ENCODE peak calls at places on chromosomes 1 and 21, in ten cellular contexts. One of them, this sample, is unnamed.

GRCh38 chr1:43538143-43538487 is 7.4 kb downstream of the PTPRF start:
- DNase-seq in substantia nigra: no peak
- DNase-seq in body of pancreas: no peak
- DNase-seq in OCI-LY7: no peak
- DNase-seq in CD8-positive, alpha-beta T cell: no peak
- DNase-seq in AG04450: no peak
- DNase-seq in CD4-positive, alpha-beta T cell: no peak
- DNase-seq in RWPE1: no peak
- DNase-seq in CD8-positive, alpha-beta memory T cell: no peak
- DNase-seq in mesendoderm: no peak
- DNase-seq in this sample: no peak

GRCh38 chr1:225855503-225856285 is 26.5 kb downstream of the TMEM63A start:
- DNase-seq in substantia nigra: no peak
- DNase-seq in body of pancreas: no peak
- DNase-seq in OCI-LY7: no peak
- DNase-seq in CD8-positive, alpha-beta T cell: no peak
- DNase-seq in AG04450: no peak
- DNase-seq in CD4-positive, alpha-beta T cell: no peak
- DNase-seq in RWPE1: no peak
- DNase-seq in CD8-positive, alpha-beta memory T cell: no peak
- DNase-seq in mesendoderm: no peak
- DNase-seq in this sample: no peak

GRCh38 chr1:18618546-18619466 is 11.8 kb upstream of the PAX7 start:
- DNase-seq in substantia nigra: no peak
- DNase-seq in body of pancreas: no peak
- DNase-seq in OCI-LY7: no peak
- DNase-seq in CD8-positive, alpha-beta T cell: no peak
- DNase-seq in AG04450: no peak
- DNase-seq in CD4-positive, alpha-beta T cell: no peak
- DNase-seq in RWPE1: peak
- DNase-seq in CD8-positive, alpha-beta memory T cell: no peak
- DNase-seq in mesendoderm: no peak
- DNase-seq in this sample: no peak

GRCh38 chr1:33791251-33791650 is 72.6 kb upstream of the HMGB4 start:
- DNase-seq in substantia nigra: no peak
- DNase-seq in body of pancreas: no peak
- DNase-seq in OCI-LY7: no peak
- DNase-seq in CD8-positive, alpha-beta T cell: no peak
- DNase-seq in AG04450: no peak
- DNase-seq in CD4-positive, alpha-beta T cell: no peak
- DNase-seq in RWPE1: no peak
- DNase-seq in CD8-positive, alpha-beta memory T cell: no peak
- DNase-seq in mesendoderm: no peak
- DNase-seq in this sample: no peak

GRCh38 chr1:234726359-234726836 is 116.4 kb upstream of the IRF2BP2 start:
- DNase-seq in substantia nigra: no peak
- DNase-seq in body of pancreas: no peak
- DNase-seq in OCI-LY7: peak
- DNase-seq in CD8-positive, alpha-beta T cell: no peak
- DNase-seq in AG04450: no peak
- DNase-seq in CD4-positive, alpha-beta T cell: no peak
- DNase-seq in RWPE1: peak
- DNase-seq in CD8-positive, alpha-beta memory T cell: no peak
- DNase-seq in mesendoderm: peak
- DNase-seq in this sample: no peak

GRCh38 chr1:226548281-226549093 is at the start of gene STUM:
- DNase-seq in substantia nigra: no peak
- DNase-seq in body of pancreas: peak
- DNase-seq in OCI-LY7: peak
- DNase-seq in CD8-positive, alpha-beta T cell: no peak
- DNase-seq in AG04450: no peak
- DNase-seq in CD4-positive, alpha-beta T cell: peak
- DNase-seq in RWPE1: peak
- DNase-seq in CD8-positive, alpha-beta memory T cell: peak
- DNase-seq in mesendoderm: peak
- DNase-seq in this sample: peak

GRCh38 chr1:147878022-147878421 is 24.6 kb upstream of the GJA8 start:
- DNase-seq in substantia nigra: no peak
- DNase-seq in body of pancreas: no peak
- DNase-seq in OCI-LY7: no peak
- DNase-seq in CD8-positive, alpha-beta T cell: no peak
- DNase-seq in AG04450: no peak
- DNase-seq in CD4-positive, alpha-beta T cell: no peak
- DNase-seq in RWPE1: no peak
- DNase-seq in CD8-positive, alpha-beta memory T cell: no peak
- DNase-seq in mesendoderm: no peak
- DNase-seq in this sample: no peak

GRCh38 chr1:86155061-86155806 is 1.3 kb downstream of the COL24A1 start:
- DNase-seq in substantia nigra: no peak
- DNase-seq in body of pancreas: peak
- DNase-seq in OCI-LY7: no peak
- DNase-seq in CD8-positive, alpha-beta T cell: no peak
- DNase-seq in AG04450: no peak
- DNase-seq in CD4-positive, alpha-beta T cell: no peak
- DNase-seq in RWPE1: no peak
- DNase-seq in CD8-positive, alpha-beta memory T cell: no peak
- DNase-seq in mesendoderm: peak
- DNase-seq in this sample: no peak

GRCh38 chr1:202205523-202206190 is 12.1 kb downstream of the LGR6 start:
- DNase-seq in substantia nigra: no peak
- DNase-seq in body of pancreas: no peak
- DNase-seq in OCI-LY7: no peak
- DNase-seq in CD8-positive, alpha-beta T cell: no peak
- DNase-seq in AG04450: no peak
- DNase-seq in CD4-positive, alpha-beta T cell: no peak
- DNase-seq in RWPE1: no peak
- DNase-seq in CD8-positive, alpha-beta memory T cell: no peak
- DNase-seq in mesendoderm: no peak
- DNase-seq in this sample: no peak

GRCh38 chr1:240765732-240766363 is 153.9 kb upstream of the GREM2 start:
- DNase-seq in substantia nigra: no peak
- DNase-seq in body of pancreas: no peak
- DNase-seq in OCI-LY7: no peak
- DNase-seq in CD8-positive, alpha-beta T cell: no peak
- DNase-seq in AG04450: peak
- DNase-seq in CD4-positive, alpha-beta T cell: no peak
- DNase-seq in RWPE1: peak
- DNase-seq in CD8-positive, alpha-beta memory T cell: no peak
- DNase-seq in mesendoderm: peak
- DNase-seq in this sample: no peak

GRCh38 chr1:9860887-9861286 is 37.1 kb upstream of the CLSTN1 start:
- DNase-seq in substantia nigra: no peak
- DNase-seq in body of pancreas: no peak
- DNase-seq in OCI-LY7: no peak
- DNase-seq in CD8-positive, alpha-beta T cell: no peak
- DNase-seq in AG04450: no peak
- DNase-seq in CD4-positive, alpha-beta T cell: no peak
- DNase-seq in RWPE1: no peak
- DNase-seq in CD8-positive, alpha-beta memory T cell: no peak
- DNase-seq in mesendoderm: no peak
- DNase-seq in this sample: no peak

GRCh38 chr21:26179501-26179900 is 8.9 kb upstream of the APP start:
- DNase-seq in substantia nigra: no peak
- DNase-seq in body of pancreas: no peak
- DNase-seq in OCI-LY7: no peak
- DNase-seq in CD8-positive, alpha-beta T cell: no peak
- DNase-seq in AG04450: no peak
- DNase-seq in CD4-positive, alpha-beta T cell: no peak
- DNase-seq in RWPE1: no peak
- DNase-seq in CD8-positive, alpha-beta memory T cell: no peak
- DNase-seq in mesendoderm: no peak
- DNase-seq in this sample: no peak

GRCh38 chr1:212302745-212303383 is 17.7 kb downstream of the PPP2R5A start:
- DNase-seq in substantia nigra: no peak
- DNase-seq in body of pancreas: no peak
- DNase-seq in OCI-LY7: no peak
- DNase-seq in CD8-positive, alpha-beta T cell: no peak
- DNase-seq in AG04450: no peak
- DNase-seq in CD4-positive, alpha-beta T cell: no peak
- DNase-seq in RWPE1: no peak
- DNase-seq in CD8-positive, alpha-beta memory T cell: no peak
- DNase-seq in mesendoderm: no peak
- DNase-seq in this sample: no peak

GRCh38 chr1:29379438-29380073 is 143.2 kb downstream of the PTPRU start:
- DNase-seq in substantia nigra: no peak
- DNase-seq in body of pancreas: no peak
- DNase-seq in OCI-LY7: peak
- DNase-seq in CD8-positive, alpha-beta T cell: no peak
- DNase-seq in AG04450: no peak
- DNase-seq in CD4-positive, alpha-beta T cell: no peak
- DNase-seq in RWPE1: no peak
- DNase-seq in CD8-positive, alpha-beta memory T cell: no peak
- DNase-seq in mesendoderm: peak
- DNase-seq in this sample: no peak

GRCh38 chr1:187839873-187840272 is 1011.1 kb downstream of the PLA2G4A start:
- DNase-seq in substantia nigra: no peak
- DNase-seq in body of pancreas: no peak
- DNase-seq in OCI-LY7: no peak
- DNase-seq in CD8-positive, alpha-beta T cell: no peak
- DNase-seq in AG04450: no peak
- DNase-seq in CD4-positive, alpha-beta T cell: no peak
- DNase-seq in RWPE1: no peak
- DNase-seq in CD8-positive, alpha-beta memory T cell: no peak
- DNase-seq in mesendoderm: no peak
- DNase-seq in this sample: no peak

GRCh38 chr1:10704383-10704882 is 92.0 kb downstream of the CASZ1 start:
- DNase-seq in substantia nigra: no peak
- DNase-seq in body of pancreas: peak
- DNase-seq in OCI-LY7: no peak
- DNase-seq in CD8-positive, alpha-beta T cell: no peak
- DNase-seq in AG04450: no peak
- DNase-seq in CD4-positive, alpha-beta T cell: no peak
- DNase-seq in RWPE1: no peak
- DNase-seq in CD8-positive, alpha-beta memory T cell: no peak
- DNase-seq in mesendoderm: peak
- DNase-seq in this sample: no peak

GRCh38 chr1:1892079-1892762 is 1.3 kb upstream of the GNB1 start:
- DNase-seq in substantia nigra: no peak
- DNase-seq in body of pancreas: no peak
- DNase-seq in OCI-LY7: peak
- DNase-seq in CD8-positive, alpha-beta T cell: no peak
- DNase-seq in AG04450: no peak
- DNase-seq in CD4-positive, alpha-beta T cell: no peak
- DNase-seq in RWPE1: peak
- DNase-seq in CD8-positive, alpha-beta memory T cell: peak
- DNase-seq in mesendoderm: no peak
- DNase-seq in this sample: no peak

GRCh38 chr1:8562222-8562621 is 244.3 kb downstream of the SLC45A1 start:
- DNase-seq in substantia nigra: no peak
- DNase-seq in body of pancreas: no peak
- DNase-seq in OCI-LY7: peak
- DNase-seq in CD8-positive, alpha-beta T cell: no peak
- DNase-seq in AG04450: no peak
- DNase-seq in CD4-positive, alpha-beta T cell: no peak
- DNase-seq in RWPE1: no peak
- DNase-seq in CD8-positive, alpha-beta memory T cell: no peak
- DNase-seq in mesendoderm: no peak
- DNase-seq in this sample: no peak

GRCh38 chr1:231395996-231396385 is 26.1 kb downstream of the EGLN1 start:
- DNase-seq in substantia nigra: no peak
- DNase-seq in body of pancreas: no peak
- DNase-seq in OCI-LY7: no peak
- DNase-seq in CD8-positive, alpha-beta T cell: no peak
- DNase-seq in AG04450: no peak
- DNase-seq in CD4-positive, alpha-beta T cell: no peak
- DNase-seq in RWPE1: no peak
- DNase-seq in CD8-positive, alpha-beta memory T cell: no peak
- DNase-seq in mesendoderm: no peak
- DNase-seq in this sample: no peak
- H3K27ac ChIP-seq in substantia nigra: no peak
- H3K27ac ChIP-seq in body of pancreas: peak
- H3K27ac ChIP-seq in OCI-LY7: no peak
- H3K27ac ChIP-seq in CD8-positive, alpha-beta T cell: no peak
- H3K27ac ChIP-seq in AG04450: peak
- H3K27ac ChIP-seq in CD4-positive, alpha-beta T cell: no peak
- H3K27ac ChIP-seq in RWPE1: peak
- H3K27ac ChIP-seq in CD8-positive, alpha-beta memory T cell: no peak
- H3K27ac ChIP-seq in mesendoderm: peak
- H3K27ac ChIP-seq in this sample: peak

DNA sequence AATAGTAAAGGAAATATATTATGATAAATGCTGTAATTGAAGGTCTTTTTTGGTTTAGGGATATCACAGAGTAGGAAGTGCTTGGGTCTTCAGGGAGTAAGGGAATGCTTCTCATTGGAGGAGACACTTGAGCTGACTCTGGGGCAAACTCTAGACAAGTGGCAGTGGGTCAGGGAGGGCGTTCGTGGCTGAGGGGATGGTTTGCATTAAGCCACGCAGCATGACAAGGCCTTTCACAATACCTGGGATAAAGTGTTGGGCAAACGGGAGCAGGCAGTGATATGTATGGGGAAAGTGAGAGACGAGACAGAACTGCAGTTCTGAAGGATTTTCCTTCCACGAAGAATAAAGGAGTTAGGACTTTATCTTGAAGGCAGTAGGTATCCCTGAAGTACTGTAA is 109.0 kb downstream of the PATJ start:
- DNase-seq in substantia nigra: no peak
- DNase-seq in body of pancreas: no peak
- DNase-seq in OCI-LY7: no peak
- DNase-seq in CD8-positive, alpha-beta T cell: no peak
- DNase-seq in AG04450: no peak
- DNase-seq in CD4-positive, alpha-beta T cell: no peak
- DNase-seq in RWPE1: no peak
- DNase-seq in CD8-positive, alpha-beta memory T cell: no peak
- DNase-seq in mesendoderm: peak
- DNase-seq in this sample: no peak
- H3K27ac ChIP-seq in substantia nigra: no peak
- H3K27ac ChIP-seq in body of pancreas: no peak
- H3K27ac ChIP-seq in OCI-LY7: no peak
- H3K27ac ChIP-seq in CD8-positive, alpha-beta T cell: no peak
- H3K27ac ChIP-seq in AG04450: no peak
- H3K27ac ChIP-seq in CD4-positive, alpha-beta T cell: no peak
- H3K27ac ChIP-seq in RWPE1: no peak
- H3K27ac ChIP-seq in CD8-positive, alpha-beta memory T cell: no peak
- H3K27ac ChIP-seq in mesendoderm: no peak
- H3K27ac ChIP-seq in this sample: no peak

DNA sequence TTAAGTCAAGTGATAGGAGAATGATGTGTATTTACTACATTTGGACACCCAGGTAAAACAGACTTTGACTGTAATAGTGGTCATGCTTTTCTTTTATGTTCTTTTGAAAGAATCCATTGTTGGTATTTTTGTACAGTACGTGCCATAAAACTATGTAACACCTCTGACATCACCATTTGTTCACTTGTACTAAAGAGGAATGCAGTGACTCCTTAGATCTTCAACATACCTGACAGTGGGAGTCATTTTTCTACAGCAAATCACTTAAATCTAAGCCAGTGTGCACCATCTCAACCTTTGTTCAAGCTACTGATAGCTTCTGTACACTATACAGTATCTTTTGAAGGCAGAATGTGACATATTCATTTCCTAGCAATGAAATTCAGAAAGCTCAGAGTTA is 6.3 kb upstream of the PLD5 start:
- DNase-seq in substantia nigra: no peak
- DNase-seq in body of pancreas: no peak
- DNase-seq in OCI-LY7: no peak
- DNase-seq in CD8-positive, alpha-beta T cell: no peak
- DNase-seq in AG04450: no peak
- DNase-seq in CD4-positive, alpha-beta T cell: no peak
- DNase-seq in RWPE1: peak
- DNase-seq in CD8-positive, alpha-beta memory T cell: no peak
- DNase-seq in mesendoderm: no peak
- DNase-seq in this sample: no peak
- H3K27ac ChIP-seq in substantia nigra: no peak
- H3K27ac ChIP-seq in body of pancreas: no peak
- H3K27ac ChIP-seq in OCI-LY7: no peak
- H3K27ac ChIP-seq in CD8-positive, alpha-beta T cell: no peak
- H3K27ac ChIP-seq in AG04450: no peak
- H3K27ac ChIP-seq in CD4-positive, alpha-beta T cell: no peak
- H3K27ac ChIP-seq in RWPE1: no peak
- H3K27ac ChIP-seq in CD8-positive, alpha-beta memory T cell: no peak
- H3K27ac ChIP-seq in mesendoderm: no peak
- H3K27ac ChIP-seq in this sample: no peak

GRCh38 chr1:205321959-205322283 is 376 bp upstream of the NUAK2 start:
- DNase-seq in substantia nigra: no peak
- DNase-seq in body of pancreas: no peak
- DNase-seq in OCI-LY7: no peak
- DNase-seq in CD8-positive, alpha-beta T cell: no peak
- DNase-seq in AG04450: no peak
- DNase-seq in CD4-positive, alpha-beta T cell: no peak
- DNase-seq in RWPE1: no peak
- DNase-seq in CD8-positive, alpha-beta memory T cell: no peak
- DNase-seq in mesendoderm: no peak
- DNase-seq in this sample: no peak
- H3K27ac ChIP-seq in substantia nigra: no peak
- H3K27ac ChIP-seq in body of pancreas: peak
- H3K27ac ChIP-seq in OCI-LY7: no peak
- H3K27ac ChIP-seq in CD8-positive, alpha-beta T cell: peak
- H3K27ac ChIP-seq in AG04450: no peak
- H3K27ac ChIP-seq in CD4-positive, alpha-beta T cell: peak
- H3K27ac ChIP-seq in RWPE1: peak
- H3K27ac ChIP-seq in CD8-positive, alpha-beta memory T cell: no peak
- H3K27ac ChIP-seq in mesendoderm: no peak
- H3K27ac ChIP-seq in this sample: peak

This sample was measured in Peyer's patch.